ENCODE peak calls at places on chromosomes 3 and 15, in ten cellular contexts. F, Q, A, L, S, M, Y, W, B and N are unnamed samples.

GRCh38 chr3:34569437-34569836 is 771.0 kb downstream of the PDCD6IP start:
- DNase-seq in F (no peak), Q (no peak), A (no peak), L (no peak), S (no peak), M (no peak), Y (no peak), W (no peak), B (no peak), N (no peak)

GRCh38 chr3:85360742-85361387 is 402.1 kb downstream of the CADM2 start:
- DNase-seq in F (peak), Q (no peak), A (no peak), L (peak), S (peak), M (no peak), Y (no peak), W (no peak), B (peak), N (peak)

GRCh38 chr3:24494616-24495333 is at the start of gene THRB:
- DNase-seq in F (peak), Q (no peak), A (no peak), L (peak), S (peak), M (peak), Y (no peak), W (no peak), B (peak), N (peak)

GRCh38 chr3:190155752-190156151 is 35.1 kb upstream of the P3H2 start:
- DNase-seq in F (no peak), Q (no peak), A (no peak), L (no peak), S (no peak), M (no peak), Y (no peak), W (no peak), B (peak), N (peak)

GRCh38 chr3:110598847-110599490 is 472.6 kb upstream of the NECTIN3 start:
- DNase-seq in F (no peak), Q (no peak), A (peak), L (no peak), S (no peak), M (no peak), Y (no peak), W (no peak), B (no peak), N (no peak)

GRCh38 chr3:173045770-173046382 is 95.2 kb downstream of the SPATA16 start:
- DNase-seq in F (peak), Q (no peak), A (no peak), L (no peak), S (no peak), M (no peak), Y (no peak), W (no peak), B (no peak), N (peak)

GRCh38 chr3:172213168-172213567 is 173.8 kb downstream of the FNDC3B start:
- DNase-seq in F (peak), Q (no peak), A (no peak), L (no peak), S (no peak), M (no peak), Y (no peak), W (no peak), B (peak), N (peak)

GRCh38 chr15:78992416-78993256 is 47.8 kb upstream of the CTSH start:
- DNase-seq in F (no peak), Q (no peak), A (no peak), L (no peak), S (no peak), M (peak), Y (no peak), W (no peak), B (no peak), N (no peak)

GRCh38 chr15:95068847-95069518 is 837.6 kb downstream of the MCTP2 start:
- DNase-seq in F (no peak), Q (no peak), A (no peak), L (no peak), S (no peak), M (no peak), Y (no peak), W (no peak), B (no peak), N (no peak)

GRCh38 chr3:132253262-132253878 is 63.8 kb upstream of the ACP3 start:
- DNase-seq in F (peak), Q (no peak), A (peak), L (peak), S (no peak), M (no peak), Y (no peak), W (no peak), B (peak), N (peak)

GRCh38 chr15:41949400-41950126 is 22.8 kb downstream of the EHD4 start:
- DNase-seq in F (peak), Q (no peak), A (no peak), L (no peak), S (no peak), M (no peak), Y (no peak), W (no peak), B (peak), N (no peak)